ENCODE peak calls at places on chromosomes 16 and 17, in nine cellular contexts. J is fibroblast of villous mesenchyme, I is cardiac fibroblast, F is sigmoid colon, G is SJSA1, A is brain microvascular endothelial cell, Q is fibroblast of lung, C is neural progenitor cell, E is esophagus muscularis mucosa. S is an unnamed sample.
A peak's percentile ranks its signal among the peaks of the same experiment; 100 is the strongest.

GRCh38 chr17:37079735-37080134 is 131.0 kb downstream of the AATF start:
- DNase-seq in J (peak; percentile 78), I (peak; percentile 85), F (no peak), G (no peak), A (peak; percentile 18), Q (no peak), C (no peak), E (no peak), S (peak; percentile 43)

GRCh38 chr17:71313866-71314265 is 807.0 kb upstream of the SOX9 start:
- DNase-seq in J (no peak), I (no peak), F (no peak), G (no peak), A (no peak), Q (no peak), C (no peak), E (no peak), S (no peak)

GRCh38 chr17:29390856-29391631 is 881 bp downstream of the TAOK1 start:
- DNase-seq in J (peak; percentile 57), I (peak; percentile 40), F (no peak), G (peak; percentile 28), A (peak; percentile 21), Q (peak; percentile 28), C (peak; percentile 72), E (no peak), S (peak; percentile 30)

GRCh38 chr16:4354512-4355409 is 3.6 kb upstream of the PAM16 start:
- DNase-seq in J (no peak), I (no peak), F (peak; percentile 61), G (no peak), A (no peak), Q (no peak), C (no peak), E (no peak), S (no peak)

GRCh38 chr17:16483021-16483645 is 8.9 kb downstream of the LRRC75A start:
- DNase-seq in J (no peak), I (no peak), F (no peak), G (no peak), A (no peak), Q (no peak), C (no peak), E (no peak), S (peak; percentile 21)

GRCh38 chr16:67339453-67339852 is 12.8 kb downstream of the LRRC36 start:
- DNase-seq in J (peak; percentile 62), I (peak; percentile 57), F (no peak), G (no peak), A (no peak), Q (peak; percentile 36), C (no peak), E (peak; percentile 8), S (peak; percentile 28)

GRCh38 chr17:71200597-71200996 is 920.2 kb upstream of the SOX9 start:
- DNase-seq in J (no peak), I (no peak), F (no peak), G (no peak), A (no peak), Q (no peak), C (no peak), E (no peak), S (no peak)

GRCh38 chr16:15054357-15055140 is 1.3 kb downstream of the NTAN1 start:
- DNase-seq in J (no peak), I (no peak), F (no peak), G (no peak), A (no peak), Q (no peak), C (no peak), E (no peak), S (no peak)

GRCh38 chr16:3810198-3810664 is 70.3 kb downstream of the CREBBP start:
- DNase-seq in J (no peak), I (no peak), F (no peak), G (no peak), A (no peak), Q (no peak), C (no peak), E (no peak), S (peak; percentile 32)

GRCh38 chr17:19716108-19717030 is at the start of gene SLC47A2:
- DNase-seq in J (no peak), I (no peak), F (peak; percentile 52), G (no peak), A (no peak), Q (peak; percentile 32), C (peak; percentile 72), E (no peak), S (no peak)

GRCh38 chr17:48470388-48471034 is 40.5 kb upstream of the SKAP1 start:
- DNase-seq in J (peak; percentile 41), I (peak; percentile 20), F (no peak), G (peak; percentile 39), A (no peak), Q (peak; percentile 67), C (no peak), E (no peak), S (no peak)

GRCh38 chr17:46736100-46736499 is 82.4 kb downstream of the WNT3 start:
- DNase-seq in J (no peak), I (no peak), F (no peak), G (no peak), A (no peak), Q (no peak), C (no peak), E (no peak), S (no peak)

GRCh38 chr17:61531223-61531622 is 59.8 kb downstream of the NACA2 start:
- DNase-seq in J (no peak), I (no peak), F (no peak), G (no peak), A (no peak), Q (no peak), C (no peak), E (no peak), S (no peak)

GRCh38 chr16:89847930-89848297 is 19.6 kb downstream of the SPIRE2 start:
- DNase-seq in J (no peak), I (no peak), F (no peak), G (no peak), A (no peak), Q (no peak), C (no peak), E (no peak), S (no peak)

GRCh38 chr17:37610971-37611370 is 1.8 kb upstream of the SYNRG start:
- DNase-seq in J (no peak), I (no peak), F (no peak), G (no peak), A (no peak), Q (no peak), C (peak; percentile 3), E (no peak), S (no peak)

GRCh38 chr16:49755291-49755611 is 100.7 kb downstream of the ZNF423 start:
- DNase-seq in J (peak; percentile 16), I (peak; percentile 66), F (no peak), G (peak; percentile 74), A (peak; percentile 21), Q (peak; percentile 74), C (peak; percentile 75), E (no peak), S (no peak)

GRCh38 chr16:89646906-89647305 is 10.6 kb downstream of the CHMP1A start:
- DNase-seq in J (no peak), I (no peak), F (no peak), G (no peak), A (no peak), Q (no peak), C (no peak), E (no peak), S (peak; percentile 83)

GRCh38 chr17:70938311-70938710 is 769.0 kb downstream of the KCNJ2 start:
- DNase-seq in J (no peak), I (no peak), F (no peak), G (no peak), A (no peak), Q (no peak), C (no peak), E (no peak), S (no peak)

GRCh38 chr17:17937958-17938357 is 34.2 kb downstream of the TOM1L2 start:
- DNase-seq in J (no peak), I (no peak), F (no peak), G (no peak), A (no peak), Q (no peak), C (no peak), E (no peak), S (peak; percentile 64)

GRCh38 chr17:73773702-73774101 is 129.5 kb upstream of the SDK2 start:
- DNase-seq in J (no peak), I (no peak), F (no peak), G (no peak), A (no peak), Q (peak; percentile 11), C (no peak), E (no peak), S (no peak)

DNA sequence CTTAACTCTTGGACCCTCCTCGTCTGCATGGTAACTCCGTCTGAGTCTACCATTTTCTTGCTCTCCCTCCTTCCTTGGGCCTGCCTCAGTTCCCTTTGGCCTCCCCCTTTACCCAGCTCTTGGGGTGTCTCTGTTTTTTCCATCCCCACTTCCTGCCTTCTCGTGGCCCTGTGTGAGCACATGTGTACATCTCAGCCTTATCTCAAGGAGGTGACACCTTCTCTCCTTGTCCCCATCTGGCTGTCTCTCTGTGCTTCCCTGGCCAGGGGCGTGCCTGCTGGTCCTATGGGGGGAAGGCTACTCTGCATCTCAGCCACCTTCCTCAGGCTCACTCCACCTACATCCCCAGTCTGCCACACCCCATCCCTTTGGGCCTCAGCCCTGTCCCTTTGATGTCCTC is 6.6 kb downstream of the CTF1 start:
- DNase-seq in J (no peak), I (no peak), F (no peak), G (no peak), A (no peak), Q (no peak), C (no peak), E (no peak), S (no peak)
- H3K4me3 ChIP-seq in J (no peak overlapping the region), I (no peak overlapping the region), F (no peak overlapping the region), G (no peak overlapping the region), A (no peak overlapping the region), Q (no peak overlapping the region), C (no peak overlapping the region), E (peak overlapping the region; percentile 68), S (no peak overlapping the region)

GRCh38 chr17:63986842-63987615 is 11.1 kb upstream of the PRR29 start:
- DNase-seq in J (no peak), I (no peak), F (no peak), G (no peak), A (no peak), Q (no peak), C (no peak), E (no peak), S (no peak)
- H3K4me3 ChIP-seq in J (no peak overlapping the region), I (no peak overlapping the region), F (no peak overlapping the region), G (no peak overlapping the region), A (no peak overlapping the region), Q (no peak overlapping the region), C (no peak overlapping the region), E (no peak overlapping the region), S (no peak overlapping the region)

GRCh38 chr16:1450841-1451240 is 6.5 kb upstream of the CCDC154 start:
- DNase-seq in J (no peak), I (no peak), F (no peak), G (no peak), A (no peak), Q (no peak), C (no peak), E (no peak), S (no peak)
- H3K4me3 ChIP-seq in J (no peak overlapping the region), I (no peak overlapping the region), F (no peak overlapping the region), G (no peak overlapping the region), A (no peak overlapping the region), Q (no peak overlapping the region), C (no peak overlapping the region), E (no peak overlapping the region), S (no peak overlapping the region)

DNA sequence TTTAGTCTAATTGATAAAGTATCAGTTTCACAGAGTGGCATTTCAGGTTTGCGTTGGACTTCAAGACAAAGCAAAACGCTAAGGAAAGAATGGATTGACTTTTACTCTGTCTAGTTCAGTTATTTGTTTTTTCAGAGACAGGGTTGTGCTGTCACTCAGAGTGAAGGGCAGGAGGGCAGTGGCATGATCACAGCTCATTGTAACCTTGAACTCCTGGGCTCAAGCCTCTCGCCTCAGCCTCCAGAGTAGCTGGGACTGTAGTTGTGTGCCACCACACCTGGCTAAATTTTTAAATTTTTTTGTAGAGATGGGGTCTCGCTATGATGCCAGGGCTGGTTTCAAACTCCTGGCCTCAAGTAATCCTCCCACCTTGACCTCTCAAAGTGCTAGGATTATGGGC is 86.4 kb downstream of the CACNG1 start:
- DNase-seq in J (no peak), I (no peak), F (no peak), G (no peak), A (no peak), Q (no peak), C (no peak), E (no peak), S (no peak)
- H3K4me3 ChIP-seq in J (no peak overlapping the region), I (no peak overlapping the region), F (no peak overlapping the region), G (no peak overlapping the region), A (no peak overlapping the region), Q (no peak overlapping the region), C (no peak overlapping the region), E (no peak overlapping the region), S (no peak overlapping the region)